ENCODE peak calls at places on chromosomes 16 and 17, in four cellular contexts. P is K562, J is GM12878, B is HepG2. W is an unnamed sample.

GRCh38 chr17:31310877-31311276 is 3.0 kb downstream of the EVI2B start:
- DNase-seq in P (no peak), J (no peak), B (no peak), W (no peak)

GRCh38 chr17:46851029-46851741 is at the start of gene WNT9B:
- DNase-seq in P (peak; percentile 79), J (no peak), B (peak; percentile 48), W (peak; percentile 74)

GRCh38 chr16:84832488-84833141 is 12.8 kb downstream of the CRISPLD2 start:
- DNase-seq in P (no peak), J (no peak), B (no peak), W (no peak)

GRCh38 chr16:56388209-56388608 is 37.1 kb downstream of the AMFR start:
- DNase-seq in P (no peak), J (no peak), B (no peak), W (no peak)

GRCh38 chr16:83206426-83206825 is 579.7 kb downstream of the CDH13 start:
- DNase-seq in P (no peak), J (no peak), B (no peak), W (no peak)

GRCh38 chr16:56506941-56507340 is 12.9 kb downstream of the BBS2 start:
- DNase-seq in P (no peak), J (no peak), B (no peak), W (no peak)

GRCh38 chr16:66717112-66717675 is 20.7 kb upstream of the CMTM4 start:
- DNase-seq in P (peak; percentile 69), J (no peak), B (peak; percentile 64), W (peak; percentile 69)

GRCh38 chr16:12255919-12256665 is 279.6 kb downstream of the SNX29 start:
- DNase-seq in P (no peak), J (no peak), B (no peak), W (no peak)

GRCh38 chr17:164536-165235 is 16.8 kb downstream of the DOC2B start:
- DNase-seq in P (peak; percentile 26), J (no peak), B (peak; percentile 40), W (peak; percentile 60)

GRCh38 chr17:64174686-64175456 is 44.9 kb upstream of the ERN1 start:
- DNase-seq in P (no peak), J (no peak), B (no peak), W (no peak)

GRCh38 chr16:11361043-11361442 is 15.8 kb downstream of the RMI2 start:
- DNase-seq in P (no peak), J (no peak), B (no peak), W (no peak)

GRCh38 chr17:79154446-79154845 is 79.8 kb downstream of the ENGASE start:
- DNase-seq in P (no peak), J (no peak), B (no peak), W (no peak)
- TF ChIP-seq FOXK2 in P (no peak), J (no peak), B (no peak), W (no peak)

GRCh38 chr16:6492742-6493141 is 839.9 kb upstream of the RBFOX1 start:
- DNase-seq in P (no peak), J (no peak), B (no peak), W (no peak)
- TF ChIP-seq FOXK2 in P (no peak), J (no peak), B (no peak), W (no peak)

DNA sequence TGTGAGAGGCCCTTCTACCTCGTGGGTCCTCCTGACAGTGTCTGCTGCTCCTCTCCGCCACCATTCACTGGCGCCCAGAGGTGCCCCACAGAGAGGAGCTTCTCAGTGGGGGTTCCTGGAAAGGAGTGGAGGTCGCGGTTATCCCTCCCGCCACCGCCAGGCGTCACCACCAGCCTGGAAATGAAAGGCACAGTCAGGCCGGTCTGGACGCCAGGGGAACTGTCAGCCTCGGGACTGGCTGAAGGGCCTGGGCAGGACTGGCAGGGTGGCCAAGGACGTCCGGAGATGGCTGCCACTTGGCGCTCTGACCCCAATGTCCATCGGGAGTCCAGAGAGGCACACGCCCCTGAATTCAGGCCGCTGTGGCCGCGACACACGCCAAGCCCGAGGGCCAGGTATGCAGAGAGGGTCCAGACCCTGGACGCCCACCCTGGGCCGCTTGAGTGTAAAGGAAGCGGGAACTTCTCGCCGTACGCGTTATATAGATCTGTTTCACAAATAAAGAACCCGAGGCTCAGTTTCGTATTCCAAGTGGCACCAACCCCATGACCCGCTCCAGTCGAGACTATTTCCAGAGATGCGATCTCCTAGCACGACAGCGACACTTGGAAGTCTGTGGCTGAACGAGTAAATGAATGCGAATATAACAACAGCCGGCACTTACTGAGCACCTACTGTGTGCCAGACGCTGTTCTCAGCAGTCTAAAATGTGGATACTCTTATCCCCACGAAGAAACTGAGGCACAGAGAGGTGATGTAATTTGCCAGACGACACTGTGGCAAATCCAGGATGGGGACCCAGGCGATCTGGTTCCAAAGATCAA is 7.6 kb upstream of the NXPH3 start:
- DNase-seq in P (peak; percentile 76), J (no peak), B (peak; percentile 82), W (peak; percentile 77)
- TF ChIP-seq FOXK2 in P (no peak), J (no peak), B (no peak), W (no peak)

GRCh38 chr17:33338242-33338641 is 45.1 kb upstream of the ASIC2 start:
- DNase-seq in P (no peak), J (no peak), B (no peak), W (no peak)
- TF ChIP-seq FOXK2 in P (no peak), J (no peak), B (no peak), W (no peak)

DNA sequence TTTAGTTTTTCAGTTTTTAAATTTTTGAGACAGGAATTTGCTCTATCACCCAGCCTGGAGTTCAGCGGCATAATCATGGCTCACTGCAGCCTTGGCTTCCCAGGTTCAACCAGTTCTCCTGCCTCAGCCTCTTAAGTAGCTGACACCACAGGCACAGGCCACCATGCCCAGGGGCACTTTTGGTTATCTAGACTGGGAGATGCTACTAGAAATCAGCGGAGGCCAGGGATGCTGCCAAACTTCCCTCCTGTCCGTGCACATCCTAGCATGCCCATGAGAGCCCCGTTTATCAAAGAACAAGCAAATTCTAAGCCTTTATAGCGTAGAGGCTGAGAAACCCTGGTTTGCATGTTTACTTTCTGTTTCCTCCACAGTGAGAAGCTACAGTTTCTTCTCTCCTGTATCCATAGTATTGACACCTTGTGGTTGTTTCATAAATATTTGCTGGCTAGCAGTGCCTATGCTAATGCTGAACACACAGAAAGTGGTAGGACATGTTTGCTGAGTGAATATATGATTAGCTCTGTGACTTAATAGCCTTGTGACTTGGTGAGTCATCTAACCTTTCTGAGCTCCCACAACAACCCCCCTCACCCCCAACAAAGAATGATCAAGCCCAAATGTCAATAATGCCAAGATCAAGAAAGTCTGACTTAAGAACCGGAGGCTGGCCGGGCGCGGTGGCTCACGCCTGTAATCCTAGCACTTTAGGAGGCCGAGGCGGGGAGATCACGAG is 39.2 kb upstream of the MAF start:
- DNase-seq in P (no peak), J (no peak), B (no peak), W (no peak)
- TF ChIP-seq FOXK2 in P (no peak), J (no peak), B (no peak), W (no peak)

GRCh38 chr17:81065500-81065899 is 30.5 kb downstream of the BAIAP2 start:
- DNase-seq in P (no peak), J (no peak), B (no peak), W (no peak)

GRCh38 chr17:81067331-81067730 is 32.4 kb downstream of the BAIAP2 start:
- DNase-seq in P (no peak), J (no peak), B (no peak), W (no peak)

GRCh38 chr17:81066771-81067315 is 31.9 kb downstream of the BAIAP2 start:
- DNase-seq in P (no peak), J (no peak), B (no peak), W (no peak)

GRCh38 chr17:81064746-81065475 is 30.0 kb downstream of the BAIAP2 start:
- DNase-seq in P (no peak), J (no peak), B (no peak), W (no peak)

GRCh38 chr17:81066072-81066471 is 31.1 kb downstream of the BAIAP2 start:
- DNase-seq in P (no peak), J (no peak), B (no peak), W (no peak)
- TF ChIP-seq FOXK2 in P (no peak), J (no peak), B (no peak), W (no peak)

GRCh38 chr16:2060346-2060745 is 12.6 kb downstream of the TSC2 start:
- DNase-seq in P (no peak), J (no peak), B (no peak), W (no peak)
- TF ChIP-seq FOXK2 in P (no peak), J (no peak), B (no peak), W (no peak)

GRCh38 chr17:36941265-36942021 is 4.2 kb downstream of the LHX1 start:
- DNase-seq in P (no peak), J (no peak), B (no peak), W (no peak)

GRCh38 chr17:36942631-36943125 is 5.4 kb downstream of the LHX1 start:
- DNase-seq in P (no peak), J (no peak), B (no peak), W (no peak)

GRCh38 chr17:36940313-36941264 is 3.3 kb downstream of the LHX1 start:
- DNase-seq in P (no peak), J (no peak), B (no peak), W (no peak)

GRCh38 chr17:36943250-36944220 is 5.2 kb upstream of the AATF start:
- DNase-seq in P (no peak), J (no peak), B (no peak), W (no peak)

DNA sequence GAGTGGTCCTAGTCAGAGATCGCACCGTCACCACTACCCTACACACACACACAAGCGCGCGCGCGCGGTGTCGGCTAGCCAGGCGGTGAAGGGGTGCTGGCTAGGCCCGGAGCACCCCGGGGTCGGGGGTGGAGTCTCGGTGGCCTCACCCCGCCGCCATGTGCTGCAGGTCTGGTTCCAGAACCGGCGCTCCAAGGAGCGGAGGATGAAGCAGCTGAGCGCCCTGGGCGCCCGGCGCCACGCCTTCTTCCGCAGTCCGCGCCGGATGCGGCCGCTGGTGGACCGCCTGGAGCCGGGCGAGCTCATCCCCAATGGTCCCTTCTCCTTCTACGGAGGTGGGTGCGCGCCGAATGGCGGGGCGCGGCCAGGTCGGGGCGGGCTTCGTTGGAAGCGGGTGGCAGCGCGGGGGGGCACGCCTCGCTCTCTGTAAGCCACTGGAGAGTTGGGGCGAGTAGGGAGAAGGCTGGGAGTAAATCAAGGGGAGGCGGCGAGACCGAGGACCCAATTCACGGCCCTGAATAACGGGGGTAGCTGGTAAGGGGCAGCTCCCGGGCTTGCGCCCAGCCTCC is 4.8 kb downstream of the LHX1 start:
- DNase-seq in P (no peak), J (no peak), B (no peak), W (no peak)
- TF ChIP-seq FOXK2 in P (no peak), J (no peak), B (no peak), W (no peak)

DNA sequence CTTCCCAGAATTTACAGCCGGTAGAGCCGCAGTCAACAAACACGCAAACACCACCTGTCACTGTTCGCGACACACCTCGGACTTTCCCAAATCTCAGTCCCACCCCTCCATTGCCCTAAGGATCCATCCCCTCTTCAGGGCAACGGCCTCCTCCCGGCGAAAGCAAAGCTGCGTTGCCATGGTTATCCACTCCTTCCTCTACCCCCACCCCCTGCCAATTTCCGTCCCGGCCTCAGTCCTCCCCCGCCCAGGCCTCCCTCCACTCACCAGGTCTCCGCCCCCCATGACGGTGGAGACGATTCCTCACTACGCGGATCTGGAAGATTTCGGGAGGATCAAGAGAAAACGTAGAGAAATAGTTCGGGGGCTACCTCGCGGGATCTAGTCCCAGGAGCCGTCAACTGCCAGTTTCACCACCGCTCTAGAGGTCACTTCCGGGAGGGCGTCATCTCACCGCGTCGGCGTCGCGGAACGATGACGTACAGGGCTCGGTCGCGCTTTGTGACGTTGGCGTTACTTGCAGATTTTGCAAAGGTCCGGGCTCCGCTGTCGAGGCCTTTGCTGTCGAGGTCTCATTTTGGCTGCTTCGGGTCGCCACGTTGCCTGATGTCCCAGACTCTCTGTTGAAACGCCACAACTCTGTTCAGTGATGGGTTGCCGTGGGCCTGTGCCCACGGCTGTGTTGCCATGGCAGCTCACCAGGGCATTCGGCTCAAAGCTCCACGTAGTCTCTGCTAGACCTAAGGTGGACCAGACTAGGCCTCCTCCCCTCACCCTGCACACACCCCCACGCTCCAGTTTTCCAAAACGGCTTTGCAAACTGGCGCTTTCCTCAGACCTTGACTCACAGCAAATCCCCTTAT is at the start of gene CWC25:
- DNase-seq in P (peak; percentile 93), J (peak; percentile 97), B (peak; percentile 93), W (peak; percentile 86)
- TF ChIP-seq FOXK2 in P (peak; percentile 92), J (peak; percentile 56), B (no peak), W (no peak)

W was measured in HEK293T.